ENCODE peak calls at places on chromosomes 16 and 17, in seven cellular contexts. H is bronchial epithelial cell; V is HFFc6; G is CD8-positive, alpha-beta T cell; N is breast epithelium; S is epithelial cell of proximal tubule; Z is osteocyte. D is an unnamed sample.

GRCh38 chr16:81891734-81892364 is 112.8 kb downstream of the PLCG2 start:
- DNase-seq in N (no peak), Z (no peak), V (peak; percentile 20), H (peak; percentile 22), G (no peak), S (no peak), D (no peak)

GRCh38 chr17:80725532-80725931 is 180.9 kb downstream of the RPTOR start:
- DNase-seq in G (no peak), S (no peak), Z (no peak), H (no peak), N (no peak), V (no peak), D (no peak)

GRCh38 chr17:57663326-57664070 is 81.6 kb downstream of the CCDC182 start:
- DNase-seq in S (no peak), G (no peak), N (no peak), H (no peak), V (no peak), Z (no peak), D (no peak)

GRCh38 chr16:67547423-67548264 is 14.7 kb upstream of the CTCF start:
- DNase-seq in V (no peak), H (no peak), N (no peak), Z (no peak), G (peak; percentile 60), S (no peak), D (no peak)

GRCh38 chr16:54477766-54478165 is 191.2 kb upstream of the IRX3 start:
- DNase-seq in N (no peak), Z (no peak), V (no peak), H (no peak), S (no peak), G (no peak), D (peak; percentile 45)

GRCh38 chr16:83813818-83814653 is 6.3 kb downstream of the HSBP1 start:
- DNase-seq in N (no peak), V (peak; percentile 29), S (peak; percentile 51), H (peak; percentile 69), G (no peak), Z (no peak), D (no peak)

GRCh38 chr17:29570521-29570920 is 2.0 kb downstream of the TP53I13 start:
- DNase-seq in N (peak; percentile 21), S (no peak), V (no peak), H (no peak), Z (peak; percentile 42), G (no peak), D (no peak)

GRCh38 chr17:68568581-68568980 is 32.6 kb downstream of the FAM20A start:
- DNase-seq in N (no peak), G (no peak), Z (no peak), V (no peak), S (no peak), H (no peak), D (no peak)

GRCh38 chr17:60139438-60140285 is 10.1 kb upstream of the CA4 start:
- DNase-seq in N (no peak), S (no peak), G (peak; percentile 70), H (peak; percentile 34), Z (peak; percentile 93), V (peak; percentile 32), D (peak; percentile 57)

GRCh38 chr17:49907279-49907678 is 59.4 kb upstream of the TAC4 start:
- DNase-seq in H (no peak), G (no peak), S (no peak), N (no peak), Z (no peak), V (no peak), D (no peak)

GRCh38 chr17:74108126-74108705 is 95.3 kb upstream of the RPL38 start:
- DNase-seq in N (no peak), H (no peak), S (no peak), Z (no peak), V (no peak), G (no peak), D (no peak)

GRCh38 chr17:82495844-82496528 is 23.5 kb upstream of the FOXK2 start:
- DNase-seq in Z (no peak), G (no peak), V (no peak), N (no peak), H (peak; percentile 92), S (no peak), D (no peak)

GRCh38 chr17:65163990-65164495 is 26.9 kb downstream of the RGS9 start:
- DNase-seq in V (peak; percentile 70), H (peak; percentile 87), N (no peak), G (peak; percentile 52), S (no peak), Z (no peak), D (no peak)

GRCh38 chr17:55038291-55038690 is 69.7 kb downstream of the STXBP4 start:
- DNase-seq in S (no peak), G (no peak), V (peak; percentile 1), Z (no peak), N (no peak), H (no peak), D (no peak)

GRCh38 chr17:74737299-74738050 is 419 bp downstream of the RAB37 start:
- DNase-seq in G (peak; percentile 64), Z (no peak), S (no peak), N (no peak), H (no peak), V (no peak), D (peak; percentile 68)

GRCh38 chr17:51402881-51403280 is 142.5 kb downstream of the UTP18 start:
- DNase-seq in S (no peak), Z (no peak), H (no peak), V (no peak), G (no peak), N (no peak), D (no peak)

GRCh38 chr16:12340151-12340733 is 363.7 kb downstream of the SNX29 start:
- DNase-seq in S (no peak), V (peak; percentile 80), H (peak; percentile 36), G (no peak), Z (no peak), N (no peak), D (no peak)

GRCh38 chr16:68235105-68235881 is 634 bp downstream of the ESRP2 start:
- DNase-seq in G (no peak), S (no peak), N (peak; percentile 50), Z (no peak), V (no peak), H (peak; percentile 66), D (no peak)

GRCh38 chr17:1730004-1730344 is 5.5 kb downstream of the WDR81 start:
- DNase-seq in H (no peak), S (no peak), N (no peak), Z (no peak), V (no peak), G (no peak), D (no peak)

GRCh38 chr17:1732241-1733046 is 7.9 kb downstream of the WDR81 start:
- DNase-seq in H (no peak), S (no peak), N (no peak), G (no peak), V (no peak), Z (no peak), D (no peak)

GRCh38 chr17:1733047-1733357 is 8.5 kb downstream of the WDR81 start:
- DNase-seq in N (no peak), V (no peak), H (no peak), S (no peak), Z (no peak), G (no peak), D (no peak)

GRCh38 chr17:1731194-1731506 is 6.6 kb downstream of the WDR81 start:
- DNase-seq in N (no peak), Z (peak; percentile 79), G (no peak), V (no peak), H (no peak), S (no peak), D (no peak)

DNA sequence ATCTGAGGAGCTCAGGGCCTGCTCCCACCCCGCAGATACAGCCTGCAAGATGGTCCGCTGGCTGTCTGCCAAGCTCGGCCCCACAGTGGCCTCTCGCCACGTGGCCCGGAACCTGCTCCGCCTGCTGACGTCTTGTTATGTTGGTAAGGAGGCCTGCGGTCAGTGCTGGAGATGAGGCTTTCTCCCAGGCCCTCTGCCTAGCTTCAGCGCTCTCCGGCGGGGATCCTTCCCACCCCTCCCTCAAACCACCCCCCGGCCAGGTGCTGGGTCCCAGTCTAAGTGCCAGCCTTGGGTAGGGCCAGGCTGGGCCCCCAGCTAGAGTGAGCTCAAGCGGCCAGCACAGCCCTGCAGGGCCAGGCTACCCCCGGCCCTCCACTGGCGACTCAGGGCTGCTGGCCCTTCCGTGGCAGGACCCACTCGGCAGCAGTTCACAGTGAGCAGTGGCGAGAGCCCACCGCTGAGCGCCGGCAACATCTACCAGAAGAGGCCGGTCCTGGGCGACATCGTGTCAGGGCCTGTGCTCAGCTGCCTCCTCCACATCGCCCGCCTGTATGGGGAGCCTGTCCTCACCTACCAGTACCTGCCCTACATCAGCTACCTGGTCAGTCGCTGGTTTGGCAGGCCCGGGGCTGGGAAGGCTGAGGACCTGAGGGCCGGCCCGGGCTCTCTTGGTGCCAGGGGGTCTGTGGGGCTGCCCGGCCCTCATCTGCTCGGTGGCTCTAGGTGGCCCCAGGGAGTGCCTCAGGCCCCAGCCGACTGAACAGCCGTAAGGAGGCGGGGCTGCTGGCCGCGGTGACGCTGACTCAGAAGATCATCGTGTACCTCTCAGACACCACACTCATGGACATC is 6.1 kb downstream of the WDR81 start:
- DNase-seq in Z (peak; percentile 83), N (peak; percentile 86), H (peak; percentile 64), S (no peak), G (no peak), V (peak; percentile 82), D (no peak)
- TF ChIP-seq CTCF in Z (no peak), N (no peak), H (no peak), S (no peak), G (no peak), V (no peak), D (no peak)

GRCh38 chr17:6894206-6894528 is 62.6 kb upstream of the TEKT1 start:
- DNase-seq in G (no peak), S (no peak), N (no peak), H (peak; percentile 35), Z (no peak), V (no peak), D (peak; percentile 50)
- TF ChIP-seq CTCF in G (peak; percentile 17), S (no peak), N (no peak), H (peak; percentile 80), Z (no peak), V (peak; percentile 66), D (peak; percentile 39)

GRCh38 chr16:10314811-10315210 is 71.0 kb upstream of the ATF7IP2 start:
- DNase-seq in G (no peak), N (no peak), V (no peak), S (no peak), Z (no peak), H (peak; percentile 40), D (no peak)
- TF ChIP-seq CTCF in G (peak; percentile 68), N (no peak), V (peak; percentile 13), S (peak; percentile 34), Z (no peak), H (no peak), D (no peak)

DNA sequence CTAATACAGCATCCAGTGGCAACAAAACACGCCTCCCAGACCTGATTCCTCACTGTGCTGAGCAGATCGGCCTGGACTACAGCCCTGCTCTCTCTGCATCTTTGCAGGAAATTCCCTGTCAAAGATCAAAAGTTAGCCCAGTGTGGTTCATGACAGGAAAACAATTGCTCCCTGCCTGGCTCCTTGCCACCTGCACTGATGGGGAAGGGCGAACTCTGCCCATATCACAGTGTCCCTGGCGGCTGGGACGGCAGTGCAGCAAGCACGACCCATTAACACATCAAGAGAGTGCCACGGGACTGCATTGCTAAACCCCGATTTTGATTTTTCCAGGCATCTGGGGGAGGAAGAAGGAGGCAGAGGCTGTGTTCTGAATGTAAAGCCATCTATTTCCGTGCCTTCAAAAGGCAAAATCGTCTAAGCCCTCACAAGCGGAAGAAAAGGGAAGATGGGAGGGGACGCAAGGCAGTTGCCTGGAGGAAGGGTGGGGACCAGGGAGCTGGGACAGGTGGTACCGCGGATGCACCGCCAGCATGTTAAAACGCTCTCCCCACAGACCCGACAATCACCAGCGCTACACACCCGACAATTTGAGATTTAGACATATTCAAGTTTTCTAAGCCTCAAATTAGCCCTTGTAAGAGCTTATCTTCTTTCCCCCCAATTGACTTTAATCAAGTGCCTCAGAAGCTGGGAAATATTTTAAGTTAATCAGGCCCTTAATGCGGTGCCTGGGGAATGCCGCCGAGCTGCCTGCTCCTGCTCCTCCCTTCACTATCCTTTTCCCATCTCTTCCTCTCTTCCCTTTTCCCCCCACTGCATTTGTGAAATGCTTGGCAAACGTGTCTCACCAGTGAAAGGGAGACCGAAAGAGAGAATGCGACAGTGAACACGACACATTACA is 238.8 kb upstream of the CDH5 start:
- DNase-seq in S (no peak), V (no peak), G (no peak), H (no peak), N (no peak), Z (no peak), D (no peak)
- TF ChIP-seq CTCF in S (no peak), V (no peak), G (no peak), H (no peak), N (no peak), Z (no peak), D (peak; percentile 6)